ENCODE peak calls at places on chromosome 6, in four cellular contexts. T is aorta, N is heart right ventricle, P is H9. W is an unnamed sample. For H3K9me3, the result is how much of the 10 kb centered on the place peaks cover.

GRCh38 chr6:139577124-139577800 is 202.8 kb upstream of the CITED2 start:
- DNase-seq in T (no peak), N (no peak), P (no peak), W (no peak)

GRCh38 chr6:129732542-129732941 is 22.6 kb upstream of the ARHGAP18 start:
- DNase-seq in P (no peak), N (no peak), T (no peak), W (no peak)

GRCh38 chr6:30800876-30801275 is 56.5 kb upstream of the IER3 start:
- DNase-seq in P (no peak), T (peak), N (peak), W (no peak)

GRCh38 chr6:4805553-4806307 is 29.5 kb downstream of the CDYL start:
- DNase-seq in P (peak), T (no peak), N (peak), W (peak)

GRCh38 chr6:43124481-43124880 is 46.6 kb upstream of the SRF start:
- DNase-seq in T (peak), P (no peak), N (no peak), W (no peak)

GRCh38 chr6:80969439-80969838 is 783.0 kb downstream of the TENT5A start:
- DNase-seq in N (no peak), T (no peak), P (no peak), W (no peak)

GRCh38 chr6:82144852-82145332 is 102.7 kb downstream of the IBTK start:
- DNase-seq in P (no peak), T (peak), N (peak), W (peak)

GRCh38 chr6:104896914-104897313 is 37.2 kb upstream of the HACE1 start:
- DNase-seq in T (no peak), P (no peak), N (no peak), W (no peak)

GRCh38 chr6:116876635-116877611 is at the start of gene RFX6:
- DNase-seq in N (no peak), T (peak), P (peak), W (no peak)

GRCh38 chr6:144897441-144897921 is 612.3 kb downstream of the UTRN start:
- DNase-seq in P (no peak), N (no peak), T (no peak), W (no peak)

GRCh38 chr6:116382587-116382986 is 11.8 kb downstream of the DSE start:
- DNase-seq in N (no peak), P (no peak), T (no peak), W (no peak)

GRCh38 chr6:23339268-23339667 is 769.9 kb downstream of the HDGFL1 start:
- DNase-seq in P (no peak), N (no peak), T (no peak), W (no peak)
- H3K9me3 ChIP-seq in P (under half), N (under half), T (under half), W (under half)

GRCh38 chr6:37158508-37158907 is 11.4 kb upstream of the PIM1 start:
- DNase-seq in N (no peak), P (no peak), T (no peak), W (no peak)

GRCh38 chr6:37160922-37161778 is 8.8 kb upstream of the PIM1 start:
- DNase-seq in N (no peak), T (no peak), P (no peak), W (no peak)

GRCh38 chr6:37168163-37168758 is 1.7 kb upstream of the PIM1 start:
- DNase-seq in T (no peak), P (no peak), N (no peak), W (no peak)

GRCh38 chr6:37162740-37163139 is 7.2 kb upstream of the PIM1 start:
- DNase-seq in N (no peak), P (no peak), T (no peak), W (no peak)
- H3K27ac ChIP-seq in N (no peak), P (no peak), T (no peak), W (no peak)

GRCh38 chr6:164578616-164579015 is 730.8 kb downstream of the C6orf118 start:
- DNase-seq in N (no peak), P (no peak), T (no peak), W (no peak)
- H3K9me3 ChIP-seq in N (under half), P (under half), T (under half), W (under half)

GRCh38 chr6:56401477-56402070 is 154.2 kb upstream of the COL21A1 start:
- DNase-seq in P (no peak), T (no peak), N (no peak), W (no peak)

GRCh38 chr6:56400273-56400672 is 152.9 kb upstream of the COL21A1 start:
- DNase-seq in T (no peak), P (no peak), N (no peak), W (no peak)

GRCh38 chr6:56396435-56396834 is 149.1 kb upstream of the COL21A1 start:
- DNase-seq in N (no peak), P (no peak), T (no peak), W (no peak)

GRCh38 chr6:56399672-56400263 is 152.4 kb upstream of the COL21A1 start:
- DNase-seq in N (no peak), P (no peak), T (no peak), W (no peak)

GRCh38 chr6:56399250-56399671 is 151.9 kb upstream of the COL21A1 start:
- DNase-seq in N (no peak), T (no peak), P (no peak), W (no peak)
- H3K27ac ChIP-seq in N (no peak), T (no peak), P (no peak), W (peak)

GRCh38 chr6:71364910-71365542 is 76.4 kb downstream of the OGFRL1 start:
- DNase-seq in P (no peak), T (no peak), N (no peak), W (no peak)

GRCh38 chr6:71368284-71368683 is 79.7 kb downstream of the OGFRL1 start:
- DNase-seq in T (no peak), P (no peak), N (no peak), W (no peak)

GRCh38 chr6:71367763-71368162 is 79.2 kb downstream of the OGFRL1 start:
- DNase-seq in T (no peak), N (no peak), P (peak), W (no peak)
- H3K9me3 ChIP-seq in T (under half), N (under half), P (under half), W (under half)

DNA sequence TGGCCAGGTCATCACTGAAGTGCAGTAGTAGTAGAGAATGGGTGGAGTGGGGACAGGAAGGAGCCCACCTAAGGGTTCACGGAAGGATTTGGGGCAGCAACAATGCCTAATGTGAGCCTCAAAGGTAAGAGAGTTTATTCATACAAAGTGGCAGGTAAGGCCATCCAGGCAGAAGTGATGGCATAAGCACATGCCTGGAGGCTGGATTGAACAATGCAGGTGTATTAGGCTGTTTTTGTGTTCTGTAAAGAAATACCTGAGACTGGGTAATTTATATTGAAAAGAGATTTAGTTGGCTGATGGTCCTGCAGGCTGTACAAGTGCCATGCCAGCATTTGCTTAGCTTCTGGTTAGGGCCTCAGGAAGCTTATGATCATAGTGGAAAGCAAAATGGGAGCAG is 48.3 kb downstream of the CLIC5 start:
- DNase-seq in T (no peak), P (no peak), N (no peak), W (no peak)
- H3K27ac ChIP-seq in T (no peak), P (no peak), N (peak), W (no peak)

DNA sequence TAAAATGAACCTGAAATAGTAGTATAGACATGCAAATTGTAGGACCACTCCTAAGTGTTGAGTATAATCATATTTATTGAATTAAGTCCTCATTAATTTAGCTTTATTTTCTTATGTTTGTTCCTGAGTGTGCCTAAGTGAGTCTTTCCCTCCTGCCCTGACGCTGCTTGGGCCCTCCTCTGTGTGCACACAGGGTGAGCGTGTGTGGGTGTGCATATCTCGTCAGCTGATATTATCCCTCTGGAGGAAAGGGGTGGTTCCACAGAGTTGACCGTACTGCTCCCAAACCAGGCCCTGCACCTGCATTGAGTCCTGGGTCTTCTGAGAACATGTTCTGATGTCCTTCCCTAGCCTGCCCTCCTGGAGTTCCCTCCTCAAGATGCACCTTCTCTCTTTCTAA is 28.0 kb downstream of the TULP4 start:
- DNase-seq in N (no peak), T (no peak), P (no peak), W (no peak)
- H3K9me3 ChIP-seq in N (under half), T (under half), P (under half), W (under half)

GRCh38 chr6:123014835-123015234 is 18.8 kb downstream of the CLVS2 start:
- DNase-seq in N (no peak), P (no peak), T (no peak), W (no peak)

GRCh38 chr6:123016431-123017110 is 20.5 kb downstream of the CLVS2 start:
- DNase-seq in T (peak), N (no peak), P (no peak), W (no peak)

GRCh38 chr6:123022980-123023379 is 26.9 kb downstream of the CLVS2 start:
- DNase-seq in N (no peak), P (peak), T (no peak), W (no peak)

DNA sequence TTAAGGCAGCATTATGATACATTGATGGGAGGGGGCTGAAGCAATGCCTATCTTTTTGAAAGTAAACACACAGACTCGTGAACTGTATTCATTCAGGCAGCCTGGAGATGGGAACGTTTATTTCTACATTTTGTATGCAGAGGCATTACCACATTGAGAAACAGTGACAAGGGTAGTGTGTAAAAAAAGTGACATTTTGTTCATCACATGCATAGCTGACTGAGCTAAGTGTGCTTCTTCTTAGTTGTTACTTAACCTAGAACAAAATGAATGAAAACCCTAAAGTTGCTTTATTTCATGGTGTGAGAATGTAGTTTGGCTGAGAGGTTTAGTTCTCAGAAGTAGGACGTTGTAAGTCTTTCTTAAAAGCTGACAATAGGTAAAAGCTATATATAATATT is 21.3 kb downstream of the CLVS2 start:
- DNase-seq in N (no peak), T (no peak), P (no peak), W (no peak)
- H3K27ac ChIP-seq in N (no peak), T (no peak), P (no peak), W (no peak)

DNA sequence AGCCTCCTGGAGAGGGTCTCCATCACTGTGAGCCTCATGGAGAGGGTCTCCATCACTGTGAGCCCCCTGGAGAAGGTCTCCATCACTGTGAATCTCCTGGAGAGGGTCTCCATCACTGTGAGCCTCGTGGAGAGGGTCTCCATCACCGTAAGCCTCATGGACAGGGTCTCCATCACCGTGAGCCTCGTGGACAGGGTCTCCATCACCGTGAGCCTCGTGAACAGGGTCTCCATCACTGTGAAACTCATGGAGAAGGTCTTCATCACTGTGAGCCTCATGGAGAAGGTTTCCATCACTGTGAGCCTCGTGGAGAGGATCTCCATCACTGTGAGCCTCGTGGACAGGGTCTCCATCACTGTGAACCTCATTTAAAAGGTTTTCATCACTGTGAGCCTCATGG is 140.0 kb downstream of the ERMARD start:
- DNase-seq in P (no peak), T (no peak), N (no peak), W (no peak)
- H3K9me3 ChIP-seq in P (under half), T (under half), N (under half), W (under half)

DNA sequence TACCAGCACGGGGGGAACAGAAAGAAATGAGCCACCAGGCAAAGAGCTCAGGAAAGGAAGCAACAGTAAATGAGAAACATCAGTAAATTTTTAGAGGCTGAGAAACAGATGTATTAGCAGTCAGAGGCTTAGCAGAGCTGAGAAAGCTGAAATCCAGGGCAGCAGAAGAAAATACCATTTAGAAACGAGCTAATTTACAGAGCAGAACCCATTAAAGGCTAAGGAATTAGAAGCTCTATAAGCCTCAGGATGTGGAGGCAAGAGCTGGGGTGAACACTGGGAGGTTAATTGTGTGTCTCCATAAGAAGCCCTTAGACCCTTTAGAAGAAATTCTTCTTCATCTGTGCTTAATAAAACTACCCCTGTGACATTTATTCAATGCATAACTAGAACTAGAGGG is 178.6 kb upstream of the RGS17 start:
- DNase-seq in T (no peak), N (no peak), P (no peak), W (no peak)
- H3K27ac ChIP-seq in T (no peak), N (no peak), P (no peak), W (no peak)